ENCODE peak calls at places on chromosomes 4 and X, in ten cellular contexts. One of them, this sample, is unnamed. For H3K27me3, the result is how much of the 10 kb centered on the place peaks cover.

GRCh38 chr4:11611868-11612267 is 183.2 kb upstream of the HS3ST1 start:
- DNase-seq in mesendoderm: no peak
- DNase-seq in heart left ventricle: no peak
- DNase-seq in body of pancreas: no peak
- DNase-seq in lower lobe of right lung: no peak
- DNase-seq in CD8-positive, alpha-beta T cell: no peak
- DNase-seq in ovary: no peak
- DNase-seq in cardiac muscle cell: no peak
- DNase-seq in brain microvascular endothelial cell: no peak
- DNase-seq in transverse colon: no peak
- DNase-seq in this sample: no peak

GRCh38 chrX:132743086-132743485 is 215.3 kb downstream of the HS6ST2 start:
- DNase-seq in body of pancreas: no peak
- DNase-seq in cardiac muscle cell: no peak
- DNase-seq in heart left ventricle: no peak
- DNase-seq in brain microvascular endothelial cell: no peak
- DNase-seq in mesendoderm: no peak
- DNase-seq in lower lobe of right lung: no peak
- DNase-seq in ovary: no peak
- DNase-seq in transverse colon: no peak
- DNase-seq in CD8-positive, alpha-beta T cell: no peak
- DNase-seq in this sample: no peak

GRCh38 chrX:56503941-56504673 is 59.3 kb upstream of the UBQLN2 start:
- DNase-seq in ovary: no peak
- DNase-seq in heart left ventricle: no peak
- DNase-seq in brain microvascular endothelial cell: no peak
- DNase-seq in lower lobe of right lung: no peak
- DNase-seq in cardiac muscle cell: no peak
- DNase-seq in mesendoderm: peak
- DNase-seq in transverse colon: no peak
- DNase-seq in CD8-positive, alpha-beta T cell: no peak
- DNase-seq in body of pancreas: no peak
- DNase-seq in this sample: no peak

GRCh38 chr4:75071241-75071778 is 138.4 kb downstream of the PARM1 start:
- DNase-seq in CD8-positive, alpha-beta T cell: no peak
- DNase-seq in body of pancreas: no peak
- DNase-seq in transverse colon: no peak
- DNase-seq in ovary: no peak
- DNase-seq in brain microvascular endothelial cell: no peak
- DNase-seq in cardiac muscle cell: no peak
- DNase-seq in mesendoderm: no peak
- DNase-seq in lower lobe of right lung: no peak
- DNase-seq in heart left ventricle: no peak
- DNase-seq in this sample: no peak

GRCh38 chr4:56752985-56753384 is 68.5 kb downstream of the SPINK2 start:
- DNase-seq in heart left ventricle: no peak
- DNase-seq in transverse colon: peak
- DNase-seq in brain microvascular endothelial cell: no peak
- DNase-seq in lower lobe of right lung: no peak
- DNase-seq in ovary: no peak
- DNase-seq in cardiac muscle cell: no peak
- DNase-seq in CD8-positive, alpha-beta T cell: no peak
- DNase-seq in body of pancreas: no peak
- DNase-seq in mesendoderm: peak
- DNase-seq in this sample: no peak

GRCh38 chr4:139692300-139693012 is 26.8 kb downstream of the MGST2 start:
- DNase-seq in CD8-positive, alpha-beta T cell: no peak
- DNase-seq in cardiac muscle cell: peak
- DNase-seq in ovary: no peak
- DNase-seq in transverse colon: no peak
- DNase-seq in lower lobe of right lung: no peak
- DNase-seq in body of pancreas: no peak
- DNase-seq in heart left ventricle: peak
- DNase-seq in brain microvascular endothelial cell: no peak
- DNase-seq in mesendoderm: peak
- DNase-seq in this sample: no peak

GRCh38 chr4:82842593-82842992 is 44.0 kb upstream of the SCD5 start:
- DNase-seq in body of pancreas: no peak
- DNase-seq in mesendoderm: peak
- DNase-seq in CD8-positive, alpha-beta T cell: no peak
- DNase-seq in heart left ventricle: no peak
- DNase-seq in lower lobe of right lung: no peak
- DNase-seq in transverse colon: no peak
- DNase-seq in cardiac muscle cell: no peak
- DNase-seq in brain microvascular endothelial cell: peak
- DNase-seq in ovary: no peak
- DNase-seq in this sample: no peak

GRCh38 chr4:149896428-149896827 is 80.8 kb upstream of the IQCM start:
- DNase-seq in CD8-positive, alpha-beta T cell: no peak
- DNase-seq in mesendoderm: peak
- DNase-seq in heart left ventricle: no peak
- DNase-seq in body of pancreas: no peak
- DNase-seq in cardiac muscle cell: peak
- DNase-seq in transverse colon: no peak
- DNase-seq in lower lobe of right lung: no peak
- DNase-seq in brain microvascular endothelial cell: peak
- DNase-seq in ovary: no peak
- DNase-seq in this sample: no peak

GRCh38 chrX:101079736-101080135 is 1.1 kb downstream of the TMEM35A start:
- DNase-seq in heart left ventricle: no peak
- DNase-seq in transverse colon: no peak
- DNase-seq in lower lobe of right lung: no peak
- DNase-seq in brain microvascular endothelial cell: no peak
- DNase-seq in body of pancreas: no peak
- DNase-seq in mesendoderm: no peak
- DNase-seq in ovary: no peak
- DNase-seq in CD8-positive, alpha-beta T cell: no peak
- DNase-seq in cardiac muscle cell: peak
- DNase-seq in this sample: no peak

GRCh38 chrX:1418901-1419544 is 27.1 kb upstream of the SLC25A6 start:
- DNase-seq in cardiac muscle cell: no peak
- DNase-seq in mesendoderm: no peak
- DNase-seq in transverse colon: no peak
- DNase-seq in heart left ventricle: no peak
- DNase-seq in lower lobe of right lung: peak
- DNase-seq in body of pancreas: peak
- DNase-seq in CD8-positive, alpha-beta T cell: no peak
- DNase-seq in brain microvascular endothelial cell: no peak
- DNase-seq in ovary: no peak
- DNase-seq in this sample: no peak

GRCh38 chr4:94306713-94307112 is 35.9 kb downstream of the HPGDS start:
- DNase-seq in body of pancreas: no peak
- DNase-seq in brain microvascular endothelial cell: no peak
- DNase-seq in mesendoderm: no peak
- DNase-seq in transverse colon: no peak
- DNase-seq in cardiac muscle cell: no peak
- DNase-seq in lower lobe of right lung: no peak
- DNase-seq in heart left ventricle: no peak
- DNase-seq in ovary: no peak
- DNase-seq in CD8-positive, alpha-beta T cell: no peak
- DNase-seq in this sample: no peak

GRCh38 chrX:56792270-56793111 is 63.4 kb downstream of the NBDY start:
- DNase-seq in CD8-positive, alpha-beta T cell: no peak
- DNase-seq in ovary: no peak
- DNase-seq in cardiac muscle cell: no peak
- DNase-seq in transverse colon: no peak
- DNase-seq in body of pancreas: no peak
- DNase-seq in heart left ventricle: no peak
- DNase-seq in lower lobe of right lung: no peak
- DNase-seq in brain microvascular endothelial cell: no peak
- DNase-seq in mesendoderm: no peak
- DNase-seq in this sample: peak

GRCh38 chr4:8394806-8395205 is 45.7 kb downstream of the ACOX3 start:
- DNase-seq in ovary: no peak
- DNase-seq in brain microvascular endothelial cell: no peak
- DNase-seq in mesendoderm: no peak
- DNase-seq in heart left ventricle: no peak
- DNase-seq in transverse colon: no peak
- DNase-seq in cardiac muscle cell: no peak
- DNase-seq in lower lobe of right lung: no peak
- DNase-seq in CD8-positive, alpha-beta T cell: no peak
- DNase-seq in body of pancreas: no peak
- DNase-seq in this sample: no peak

GRCh38 chrX:3549442-3549875 is 164.0 kb downstream of the PRKX start:
- DNase-seq in CD8-positive, alpha-beta T cell: no peak
- DNase-seq in ovary: no peak
- DNase-seq in mesendoderm: no peak
- DNase-seq in heart left ventricle: peak
- DNase-seq in brain microvascular endothelial cell: peak
- DNase-seq in cardiac muscle cell: no peak
- DNase-seq in body of pancreas: peak
- DNase-seq in transverse colon: no peak
- DNase-seq in lower lobe of right lung: no peak
- DNase-seq in this sample: no peak

GRCh38 chrX:18291006-18291545 is 63.4 kb downstream of the SCML2 start:
- DNase-seq in ovary: no peak
- DNase-seq in mesendoderm: no peak
- DNase-seq in body of pancreas: no peak
- DNase-seq in cardiac muscle cell: no peak
- DNase-seq in brain microvascular endothelial cell: peak
- DNase-seq in heart left ventricle: no peak
- DNase-seq in transverse colon: no peak
- DNase-seq in CD8-positive, alpha-beta T cell: no peak
- DNase-seq in lower lobe of right lung: no peak
- DNase-seq in this sample: no peak

DNA sequence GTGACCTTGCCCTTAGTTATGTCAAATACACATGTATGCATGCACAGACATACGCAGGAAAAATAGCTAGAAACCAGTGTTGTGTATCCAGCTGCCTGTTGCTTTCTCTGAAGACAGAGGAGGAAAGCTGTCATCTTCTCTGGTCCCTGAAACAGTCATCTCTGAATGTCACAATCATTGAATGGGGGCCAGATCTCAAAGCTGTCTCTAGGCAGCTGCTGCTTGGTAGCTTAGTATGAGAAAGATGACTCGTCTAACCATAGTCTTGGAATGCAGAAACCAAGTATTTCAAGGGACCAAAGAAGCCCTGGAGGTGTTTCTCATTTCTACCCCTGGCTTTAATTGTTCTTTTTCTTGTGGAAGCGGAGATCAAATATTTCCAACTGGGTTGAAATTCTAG is 4.0 kb downstream of the GRIA3 start:
- DNase-seq in brain microvascular endothelial cell: no peak
- DNase-seq in heart left ventricle: no peak
- DNase-seq in CD8-positive, alpha-beta T cell: no peak
- DNase-seq in ovary: no peak
- DNase-seq in lower lobe of right lung: no peak
- DNase-seq in body of pancreas: no peak
- DNase-seq in mesendoderm: no peak
- DNase-seq in cardiac muscle cell: no peak
- DNase-seq in transverse colon: no peak
- DNase-seq in this sample: no peak
- H3K27me3 ChIP-seq in brain microvascular endothelial cell: under half
- H3K27me3 ChIP-seq in heart left ventricle: under half
- H3K27me3 ChIP-seq in CD8-positive, alpha-beta T cell: under half
- H3K27me3 ChIP-seq in ovary: under half
- H3K27me3 ChIP-seq in lower lobe of right lung: under half
- H3K27me3 ChIP-seq in body of pancreas: under half
- H3K27me3 ChIP-seq in mesendoderm: under half
- H3K27me3 ChIP-seq in cardiac muscle cell: under half
- H3K27me3 ChIP-seq in transverse colon: under half
- H3K27me3 ChIP-seq in this sample: under half

GRCh38 chr4:3859571-3859970 is 93.4 kb downstream of the ADRA2C start:
- DNase-seq in transverse colon: no peak
- DNase-seq in heart left ventricle: no peak
- DNase-seq in brain microvascular endothelial cell: no peak
- DNase-seq in body of pancreas: no peak
- DNase-seq in cardiac muscle cell: no peak
- DNase-seq in ovary: no peak
- DNase-seq in mesendoderm: no peak
- DNase-seq in CD8-positive, alpha-beta T cell: no peak
- DNase-seq in lower lobe of right lung: peak
- DNase-seq in this sample: no peak
- H3K27me3 ChIP-seq in transverse colon: half or more
- H3K27me3 ChIP-seq in heart left ventricle: under half
- H3K27me3 ChIP-seq in brain microvascular endothelial cell: under half
- H3K27me3 ChIP-seq in body of pancreas: under half
- H3K27me3 ChIP-seq in cardiac muscle cell: under half
- H3K27me3 ChIP-seq in ovary: under half
- H3K27me3 ChIP-seq in mesendoderm: under half
- H3K27me3 ChIP-seq in CD8-positive, alpha-beta T cell: under half
- H3K27me3 ChIP-seq in lower lobe of right lung: half or more
- H3K27me3 ChIP-seq in this sample: under half

GRCh38 chrX:153827903-153828302 is 2.4 kb downstream of the PDZD4 start:
- DNase-seq in lower lobe of right lung: no peak
- DNase-seq in cardiac muscle cell: no peak
- DNase-seq in transverse colon: no peak
- DNase-seq in heart left ventricle: no peak
- DNase-seq in body of pancreas: no peak
- DNase-seq in mesendoderm: no peak
- DNase-seq in CD8-positive, alpha-beta T cell: no peak
- DNase-seq in ovary: no peak
- DNase-seq in brain microvascular endothelial cell: no peak
- DNase-seq in this sample: no peak

GRCh38 chrX:153825042-153825441 is 5.3 kb downstream of the PDZD4 start:
- DNase-seq in brain microvascular endothelial cell: no peak
- DNase-seq in CD8-positive, alpha-beta T cell: no peak
- DNase-seq in mesendoderm: no peak
- DNase-seq in body of pancreas: no peak
- DNase-seq in lower lobe of right lung: no peak
- DNase-seq in cardiac muscle cell: no peak
- DNase-seq in heart left ventricle: no peak
- DNase-seq in ovary: no peak
- DNase-seq in transverse colon: no peak
- DNase-seq in this sample: no peak

GRCh38 chrX:153828723-153829548 is 1.4 kb downstream of the PDZD4 start:
- DNase-seq in brain microvascular endothelial cell: no peak
- DNase-seq in heart left ventricle: no peak
- DNase-seq in lower lobe of right lung: no peak
- DNase-seq in body of pancreas: no peak
- DNase-seq in transverse colon: no peak
- DNase-seq in mesendoderm: peak
- DNase-seq in ovary: no peak
- DNase-seq in cardiac muscle cell: peak
- DNase-seq in CD8-positive, alpha-beta T cell: no peak
- DNase-seq in this sample: no peak

GRCh38 chrX:153828308-153828707 is 2.0 kb downstream of the PDZD4 start:
- DNase-seq in body of pancreas: no peak
- DNase-seq in brain microvascular endothelial cell: no peak
- DNase-seq in lower lobe of right lung: no peak
- DNase-seq in cardiac muscle cell: no peak
- DNase-seq in mesendoderm: peak
- DNase-seq in CD8-positive, alpha-beta T cell: no peak
- DNase-seq in ovary: no peak
- DNase-seq in transverse colon: no peak
- DNase-seq in heart left ventricle: no peak
- DNase-seq in this sample: no peak

GRCh38 chrX:153827016-153827415 is 3.3 kb downstream of the PDZD4 start:
- DNase-seq in mesendoderm: peak
- DNase-seq in transverse colon: no peak
- DNase-seq in body of pancreas: no peak
- DNase-seq in cardiac muscle cell: no peak
- DNase-seq in brain microvascular endothelial cell: no peak
- DNase-seq in lower lobe of right lung: no peak
- DNase-seq in heart left ventricle: no peak
- DNase-seq in CD8-positive, alpha-beta T cell: no peak
- DNase-seq in ovary: no peak
- DNase-seq in this sample: no peak
- H3K27me3 ChIP-seq in mesendoderm: under half
- H3K27me3 ChIP-seq in transverse colon: under half
- H3K27me3 ChIP-seq in body of pancreas: under half
- H3K27me3 ChIP-seq in cardiac muscle cell: under half
- H3K27me3 ChIP-seq in brain microvascular endothelial cell: under half
- H3K27me3 ChIP-seq in lower lobe of right lung: under half
- H3K27me3 ChIP-seq in heart left ventricle: half or more
- H3K27me3 ChIP-seq in CD8-positive, alpha-beta T cell: under half
- H3K27me3 ChIP-seq in ovary: under half
- H3K27me3 ChIP-seq in this sample: under half

GRCh38 chr4:84472154-84472553 is 26.9 kb downstream of the NKX6-1 start:
- DNase-seq in cardiac muscle cell: no peak
- DNase-seq in lower lobe of right lung: no peak
- DNase-seq in CD8-positive, alpha-beta T cell: no peak
- DNase-seq in body of pancreas: no peak
- DNase-seq in heart left ventricle: no peak
- DNase-seq in mesendoderm: no peak
- DNase-seq in ovary: no peak
- DNase-seq in brain microvascular endothelial cell: no peak
- DNase-seq in transverse colon: no peak
- DNase-seq in this sample: no peak
- H3K27me3 ChIP-seq in cardiac muscle cell: under half
- H3K27me3 ChIP-seq in lower lobe of right lung: under half
- H3K27me3 ChIP-seq in CD8-positive, alpha-beta T cell: under half
- H3K27me3 ChIP-seq in body of pancreas: under half
- H3K27me3 ChIP-seq in heart left ventricle: under half
- H3K27me3 ChIP-seq in mesendoderm: under half
- H3K27me3 ChIP-seq in ovary: under half
- H3K27me3 ChIP-seq in brain microvascular endothelial cell: under half
- H3K27me3 ChIP-seq in transverse colon: under half
- H3K27me3 ChIP-seq in this sample: under half